ENCODE peak calls at places on chromosomes 11 and 22, in ten cellular contexts. J is cardiac fibroblast, I is fibroblast of the aortic adventitia, H is type B pancreatic cell, S is Panc1, R is glutamatergic neuron, W is progenitor cell of endocrine pancreas, B is cardiac muscle cell, M is mammary epithelial cell, E is fibroblast of villous mesenchyme. Q is an unnamed sample.

GRCh38 chr22:18110194-18110943 is at the start of gene TUBA8:
- DNase-seq in J (peak), I (peak), H (no peak), S (no peak), R (peak), W (peak), B (peak), M (peak), E (peak), Q (peak)

GRCh38 chr11:77377734-77378133 is 76.2 kb upstream of the GDPD4 start:
- DNase-seq in J (peak), I (no peak), H (no peak), S (no peak), R (no peak), W (no peak), B (no peak), M (no peak), E (no peak), Q (peak)

GRCh38 chr22:25219211-25219689 is at the start of gene CRYBB2:
- DNase-seq in J (no peak), I (no peak), H (no peak), S (no peak), R (no peak), W (no peak), B (no peak), M (no peak), E (no peak), Q (no peak)

GRCh38 chr11:118625976-118626375 is 18.6 kb downstream of the PHLDB1 start:
- DNase-seq in J (no peak), I (no peak), H (no peak), S (no peak), R (no peak), W (no peak), B (no peak), M (no peak), E (no peak), Q (no peak)

GRCh38 chr11:35151241-35151640 is 12.3 kb downstream of the CD44 start:
- DNase-seq in J (peak), I (peak), H (no peak), S (no peak), R (no peak), W (no peak), B (no peak), M (no peak), E (no peak), Q (no peak)

GRCh38 chr11:109708184-109708583 is 286.2 kb downstream of the C11orf87 start:
- DNase-seq in J (no peak), I (no peak), H (no peak), S (no peak), R (no peak), W (no peak), B (no peak), M (no peak), E (no peak), Q (no peak)

GRCh38 chr22:20531404-20532181 is 24.2 kb downstream of the MED15 start:
- DNase-seq in J (peak), I (peak), H (no peak), S (no peak), R (no peak), W (no peak), B (peak), M (peak), E (peak), Q (peak)

GRCh38 chr11:125425601-125426000 is 70.5 kb downstream of the FEZ1 start:
- DNase-seq in J (no peak), I (peak), H (no peak), S (no peak), R (no peak), W (no peak), B (no peak), M (no peak), E (no peak), Q (no peak)

GRCh38 chr22:30235687-30236170 is 10.8 kb downstream of the LIF start:
- DNase-seq in J (no peak), I (peak), H (no peak), S (no peak), R (no peak), W (no peak), B (peak), M (peak), E (peak), Q (no peak)

GRCh38 chr11:76408171-76408965 is 27.2 kb downstream of the GVQW3 start:
- DNase-seq in J (no peak), I (no peak), H (no peak), S (no peak), R (no peak), W (no peak), B (no peak), M (no peak), E (no peak), Q (no peak)

GRCh38 chr22:29291215-29291614 is 15.2 kb upstream of the GAS2L1 start:
- DNase-seq in J (no peak), I (no peak), H (no peak), S (no peak), R (no peak), W (no peak), B (no peak), M (no peak), E (no peak), Q (no peak)

GRCh38 chr11:7965386-7965785 is at the start of gene NLRP10:
- DNase-seq in J (peak), I (peak), H (no peak), S (no peak), R (no peak), W (no peak), B (no peak), M (peak), E (peak), Q (no peak)

GRCh38 chr22:27716074-27716473 is 85.5 kb downstream of the MN1 start:
- DNase-seq in J (no peak), I (no peak), H (no peak), S (no peak), R (no peak), W (no peak), B (no peak), M (no peak), E (no peak), Q (no peak)

GRCh38 chr22:20928573-20928967 is 11.4 kb downstream of the CRKL start:
- DNase-seq in J (no peak), I (no peak), H (no peak), S (no peak), R (no peak), W (no peak), B (no peak), M (no peak), E (no peak), Q (no peak)

GRCh38 chr11:121300313-121300971 is 7.9 kb downstream of the SC5D start:
- DNase-seq in J (no peak), I (no peak), H (no peak), S (no peak), R (no peak), W (no peak), B (peak), M (no peak), E (peak), Q (no peak)

GRCh38 chr11:67438121-67438902 is 830 bp upstream of the PTPRCAP start:
- DNase-seq in J (no peak), I (no peak), H (no peak), S (no peak), R (peak), W (no peak), B (no peak), M (no peak), E (no peak), Q (no peak)

GRCh38 chr22:31748490-31748889 is 1.4 kb downstream of the PRR14L start:
- DNase-seq in J (no peak), I (no peak), H (no peak), S (no peak), R (no peak), W (no peak), B (no peak), M (no peak), E (no peak), Q (peak)

GRCh38 chr22:24803064-24803542 is 2.9 kb upstream of the SGSM1 start:
- DNase-seq in J (peak), I (peak), H (no peak), S (peak), R (peak), W (peak), B (peak), M (no peak), E (peak), Q (peak)

GRCh38 chr22:32574957-32575893 is 100.6 kb downstream of the FBXO7 start:
- DNase-seq in J (no peak), I (no peak), H (no peak), S (no peak), R (no peak), W (no peak), B (no peak), M (no peak), E (peak), Q (no peak)

GRCh38 chr22:32801436-32802290 is at the start of gene TIMP3:
- DNase-seq in J (peak), I (peak), H (peak), S (no peak), R (peak), W (peak), B (peak), M (peak), E (peak), Q (peak)

GRCh38 chr22:40123387-40123786 is 54.3 kb upstream of the TNRC6B start:
- DNase-seq in J (peak), I (peak), H (no peak), S (no peak), R (peak), W (no peak), B (peak), M (no peak), E (no peak), Q (no peak)

GRCh38 chr22:41908409-41909289 is 6.2 kb downstream of the SHISA8 start:
- DNase-seq in J (no peak), I (no peak), H (no peak), S (no peak), R (no peak), W (no peak), B (no peak), M (no peak), E (no peak), Q (peak)

GRCh38 chr22:24247564-24248344 is 2.9 kb upstream of the GGT5 start:
- DNase-seq in J (peak), I (peak), H (peak), S (peak), R (peak), W (peak), B (peak), M (peak), E (peak), Q (peak)

GRCh38 chr11:73746701-73747100 is 14.2 kb downstream of the RAB6A start:
- DNase-seq in J (no peak), I (no peak), H (no peak), S (no peak), R (no peak), W (no peak), B (no peak), M (no peak), E (no peak), Q (no peak)

GRCh38 chr22:30423296-30423958 is 2.1 kb upstream of the MTFP1 start:
- DNase-seq in J (no peak), I (no peak), H (peak), S (no peak), R (peak), W (no peak), B (no peak), M (peak), E (no peak), Q (peak)

GRCh38 chr11:76738618-76739220 is 44.4 kb upstream of the TSKU start:
- DNase-seq in J (no peak), I (no peak), H (no peak), S (no peak), R (no peak), W (no peak), B (no peak), M (no peak), E (no peak), Q (no peak)

GRCh38 chr11:68965901-68966868 is 14.6 kb downstream of the MRGPRD start:
- DNase-seq in J (no peak), I (no peak), H (no peak), S (no peak), R (peak), W (no peak), B (no peak), M (no peak), E (no peak), Q (no peak)

GRCh38 chr11:68963779-68964178 is 17.0 kb downstream of the MRGPRD start:
- DNase-seq in J (no peak), I (no peak), H (no peak), S (no peak), R (peak), W (no peak), B (no peak), M (no peak), E (no peak), Q (no peak)

GRCh38 chr11:68969386-68969785 is 11.4 kb downstream of the MRGPRD start:
- DNase-seq in J (no peak), I (no peak), H (no peak), S (no peak), R (peak), W (no peak), B (no peak), M (no peak), E (no peak), Q (no peak)

GRCh38 chr11:68968306-68969255 is 12.2 kb downstream of the MRGPRD start:
- DNase-seq in J (no peak), I (peak), H (no peak), S (no peak), R (peak), W (no peak), B (no peak), M (no peak), E (no peak), Q (no peak)

DNA sequence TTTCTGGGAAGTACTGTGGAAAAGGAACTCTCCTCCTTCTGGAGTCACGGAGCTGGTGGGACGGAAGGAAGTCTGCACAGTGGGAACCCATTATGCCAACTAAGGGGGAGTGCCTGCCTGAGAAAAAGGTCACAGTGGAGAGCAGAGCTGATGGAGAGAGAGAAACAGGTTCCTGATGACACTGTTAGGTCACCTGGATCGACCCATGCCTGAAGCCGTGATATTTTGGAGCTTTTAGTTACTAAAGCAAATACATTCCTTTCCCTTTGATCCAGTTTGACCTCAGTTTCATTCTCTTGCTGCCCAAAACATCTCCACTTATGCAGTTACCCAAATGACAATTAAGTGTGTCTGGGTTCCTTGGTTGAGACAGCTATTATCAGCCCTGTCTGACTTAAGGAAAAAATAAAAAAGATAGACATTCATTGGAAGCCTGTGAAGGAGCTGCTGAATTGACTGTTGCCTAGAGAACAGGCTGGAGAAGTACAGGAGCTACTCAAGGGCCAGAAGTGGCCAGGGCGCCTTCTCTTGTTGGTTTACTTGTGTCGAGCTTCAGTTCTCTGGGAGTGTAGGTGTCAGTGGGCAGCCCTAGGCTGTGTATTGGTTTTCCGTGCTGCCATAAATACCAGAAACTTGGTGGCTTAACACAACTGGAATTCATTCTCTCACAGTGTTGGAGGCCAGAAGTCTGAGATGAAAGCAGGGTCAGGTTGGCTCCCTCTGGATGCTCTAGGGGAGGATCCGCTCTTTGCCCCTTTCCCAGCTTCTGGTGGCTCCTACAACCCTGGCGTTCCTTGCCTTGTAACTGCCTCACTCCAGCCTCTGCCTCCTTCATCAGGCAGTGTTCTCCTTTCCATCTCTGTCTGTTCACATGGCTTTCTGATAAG is 13.6 kb downstream of the MRGPRD start:
- DNase-seq in J (no peak), I (no peak), H (no peak), S (no peak), R (no peak), W (no peak), B (no peak), M (no peak), E (no peak), Q (no peak)
- TF ChIP-seq CTCF in J (no peak), I (no peak), H (no peak), S (no peak), R (no peak), W (no peak), B (no peak), M (no peak), E (no peak), Q (no peak)

GRCh38 chr22:50014655-50015401 is 2.3 kb upstream of the IL17REL start:
- DNase-seq in J (no peak), I (no peak), H (peak), S (no peak), R (no peak), W (no peak), B (no peak), M (no peak), E (no peak), Q (peak)
- TF ChIP-seq CTCF in J (no peak), I (no peak), H (no peak), S (no peak), R (no peak), W (no peak), B (no peak), M (no peak), E (no peak), Q (no peak)

DNA sequence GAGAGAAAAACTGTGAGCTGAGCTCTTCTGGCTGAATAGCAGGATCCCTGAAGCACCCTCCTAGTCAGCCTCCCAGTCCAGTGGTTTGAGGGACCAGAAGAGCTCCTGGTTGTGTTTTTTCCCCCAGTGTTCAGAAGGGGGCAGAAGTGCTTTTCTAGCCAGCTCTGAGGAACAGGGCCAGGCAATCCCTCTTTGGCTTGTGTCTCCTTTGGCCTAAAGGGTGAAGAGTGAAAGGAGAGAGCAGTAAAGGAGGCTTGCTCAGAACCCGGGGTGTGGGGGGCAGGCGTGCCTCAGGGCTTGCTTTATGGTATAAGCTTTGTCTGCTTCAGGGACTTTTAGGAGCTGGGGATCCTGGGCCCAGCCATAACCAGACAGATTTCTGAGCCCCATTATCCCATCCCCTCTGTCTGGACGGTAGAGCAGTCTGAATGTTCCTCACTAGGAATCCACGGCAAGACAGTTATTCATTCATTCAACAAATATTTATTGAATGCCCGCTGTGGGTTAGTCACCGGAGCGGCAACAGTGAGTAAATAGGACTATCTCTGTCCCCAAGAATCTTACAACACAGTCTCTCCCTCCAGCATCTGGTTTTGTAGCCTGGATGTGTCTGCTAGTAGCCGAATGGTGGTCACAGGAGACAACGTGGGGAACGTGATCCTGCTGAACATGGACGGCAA is 14.5 kb downstream of the ACP2 start:
- DNase-seq in J (peak), I (peak), H (no peak), S (peak), R (no peak), W (no peak), B (peak), M (peak), E (peak), Q (peak)
- TF ChIP-seq CTCF in J (peak), I (peak), H (peak), S (peak), R (no peak), W (no peak), B (peak), M (no peak), E (peak), Q (no peak)

DNA sequence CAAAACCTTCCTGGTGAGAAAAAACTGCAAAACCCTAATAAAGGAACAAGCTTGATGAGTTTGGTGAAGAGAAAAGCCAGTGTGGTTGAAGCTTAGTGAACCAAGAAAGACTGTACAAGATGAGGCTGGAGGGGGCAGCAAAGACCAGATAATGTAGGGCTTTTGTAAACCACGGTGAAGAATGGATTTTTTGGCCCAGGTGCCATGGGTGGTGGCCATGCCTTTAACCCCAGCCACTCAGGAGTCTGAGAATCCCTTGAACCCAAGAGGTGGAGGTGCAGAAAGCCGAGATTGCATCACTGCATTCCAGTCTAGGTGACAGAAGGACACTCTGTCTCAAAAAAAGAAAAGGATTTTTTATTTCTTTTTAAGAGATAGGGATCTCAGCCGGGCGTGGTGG is 5.0 kb upstream of the ZDHHC5 start:
- DNase-seq in J (no peak), I (no peak), H (no peak), S (no peak), R (no peak), W (no peak), B (no peak), M (no peak), E (no peak), Q (no peak)
- TF ChIP-seq CTCF in J (no peak), I (no peak), H (peak), S (no peak), R (no peak), W (no peak), B (no peak), M (peak), E (peak), Q (no peak)

GRCh38 chr11:1388763-1389102 is 1.0 kb upstream of the BRSK2 start:
- DNase-seq in J (no peak), I (no peak), H (no peak), S (no peak), R (peak), W (no peak), B (no peak), M (no peak), E (no peak), Q (no peak)

GRCh38 chr11:1389932-1390587 is at the start of gene BRSK2:
- DNase-seq in J (no peak), I (no peak), H (no peak), S (no peak), R (peak), W (no peak), B (no peak), M (no peak), E (no peak), Q (no peak)

GRCh38 chr11:1390603-1391164 is 950 bp downstream of the BRSK2 start:
- DNase-seq in J (no peak), I (no peak), H (no peak), S (no peak), R (peak), W (peak), B (no peak), M (no peak), E (peak), Q (peak)

GRCh38 chr11:1387961-1388762 is 1.6 kb upstream of the BRSK2 start:
- DNase-seq in J (no peak), I (no peak), H (no peak), S (no peak), R (peak), W (no peak), B (no peak), M (no peak), E (no peak), Q (no peak)

GRCh38 chr11:1389103-1389931 is 417 bp upstream of the BRSK2 start:
- DNase-seq in J (peak), I (peak), H (peak), S (peak), R (peak), W (peak), B (peak), M (peak), E (peak), Q (peak)
- TF ChIP-seq CTCF in J (no peak), I (peak), H (peak), S (no peak), R (no peak), W (peak), B (peak), M (no peak), E (peak), Q (no peak)

Q was measured in endothelial cell.